ENCODE peak calls at places on chromosomes 11 and 22, in seven cellular contexts. Q is retinal pigment epithelial cell; B is stimulated activated CD4-positive, alpha-beta T cell treated with anti-CD3 and anti-CD28 coated beads, Interleukin-15, amount 100 ng/mL, for 1 hour; P is HS-5; E is RWPE1; T is posterior vena cava; J is left cardiac atrium. O is an unnamed sample.
A peak's percentile ranks its signal among the peaks of the same experiment; 100 is the strongest.

GRCh38 chr11:64522843-64523242 is 68.2 kb upstream of the SLC22A12 start:
- DNase-seq in Q (no peak), B (no peak), P (no peak), J (no peak), E (no peak), T (no peak), O (no peak)

GRCh38 chr11:1862588-1863351 is 9.9 kb downstream of the LSP1 start:
- DNase-seq in Q (no peak), B (no peak), P (peak; percentile 8), J (no peak), E (peak; percentile 54), T (no peak), O (no peak)

GRCh38 chr11:43905788-43906187 is 25.2 kb downstream of the ALKBH3 start:
- DNase-seq in B (no peak), Q (no peak), P (no peak), T (no peak), E (no peak), J (peak; percentile 53), O (no peak)

GRCh38 chr11:105507496-105508254 is 102.2 kb upstream of the GRIA4 start:
- DNase-seq in E (no peak), P (no peak), B (no peak), J (no peak), T (no peak), Q (no peak), O (no peak)

GRCh38 chr11:67582026-67582425 is 1.6 kb upstream of the GSTP1 start:
- DNase-seq in P (no peak), J (no peak), E (no peak), T (no peak), B (no peak), Q (no peak), O (no peak)

GRCh38 chr11:92893276-92893675 is 76.2 kb upstream of the MTNR1B start:
- DNase-seq in Q (no peak), T (no peak), E (no peak), B (no peak), P (no peak), J (no peak), O (no peak)

GRCh38 chr11:57430946-57431345 is 4.0 kb upstream of the SLC43A3 start:
- DNase-seq in Q (no peak), J (no peak), B (no peak), P (no peak), T (no peak), E (no peak), O (no peak)

GRCh38 chr22:37186228-37186996 is 1.6 kb downstream of the C1QTNF6 start:
- DNase-seq in J (peak; percentile 14), Q (no peak), T (peak; percentile 26), E (peak; percentile 92), P (no peak), B (no peak), O (peak; percentile 63)

GRCh38 chr11:112310867-112311266 is 50.2 kb upstream of the PLET1 start:
- DNase-seq in B (no peak), Q (no peak), J (no peak), E (no peak), T (no peak), P (no peak), O (no peak)

GRCh38 chr11:86486261-86487030 is 111.8 kb downstream of the CCDC81 start:
- DNase-seq in J (no peak), B (no peak), E (no peak), P (no peak), Q (no peak), T (no peak), O (no peak)

O was measured in DND-41.